ENCODE peak calls at places on chromosomes 1 and 21, in nine cellular contexts. B is GM12891, R is transverse colon, E is breast epithelium, U is esophagus muscularis mucosa, M is GM12892, L is HCT116, S is HL-60, W is upper lobe of left lung. X is an unnamed sample.
A peak's percentile ranks its signal among the peaks of the same experiment; 100 is the strongest.

GRCh38 chr1:9234223-9235122 is at the start of gene H6PD:
- DNase-seq in B (peak; percentile 95), R (peak; percentile 90), E (peak; percentile 83), U (no peak), M (peak; percentile 96), L (peak; percentile 66), S (peak; percentile 74), W (peak; percentile 97), X (peak; percentile 76)

GRCh38 chr1:117286562-117286961 is 75.8 kb upstream of the VTCN1 start:
- DNase-seq in B (no peak), R (no peak), E (no peak), U (no peak), M (no peak), L (no peak), S (no peak), W (no peak), X (no peak)

GRCh38 chr1:201883786-201884185 is 4.9 kb upstream of the SHISA4 start:
- DNase-seq in B (no peak), R (no peak), E (no peak), U (no peak), M (no peak), L (peak; percentile 41), S (peak; percentile 77), W (no peak), X (peak; percentile 42)

GRCh38 chr1:39685071-39685470 is 6.2 kb downstream of the HPCAL4 start:
- DNase-seq in B (no peak), R (no peak), E (no peak), U (no peak), M (no peak), L (no peak), S (no peak), W (no peak), X (no peak)

GRCh38 chr1:108955111-108955510 is 8.2 kb downstream of the CLCC1 start:
- DNase-seq in B (no peak), R (no peak), E (no peak), U (no peak), M (no peak), L (no peak), S (no peak), W (no peak), X (no peak)

GRCh38 chr1:234541281-234541975 is 62.4 kb upstream of the TARBP1 start:
- DNase-seq in B (no peak), R (no peak), E (no peak), U (no peak), M (no peak), L (no peak), S (no peak), W (no peak), X (no peak)

GRCh38 chr21:31878831-31879230 is 6.0 kb downstream of the HUNK start:
- DNase-seq in B (no peak), R (no peak), E (no peak), U (no peak), M (no peak), L (no peak), S (no peak), W (no peak), X (no peak)

GRCh38 chr1:221137668-221138067 is 258.4 kb downstream of the HLX start:
- DNase-seq in B (no peak), R (no peak), E (no peak), U (no peak), M (no peak), L (no peak), S (no peak), W (no peak), X (no peak)

GRCh38 chr1:107599220-107599619 is 365.8 kb downstream of the VAV3 start:
- DNase-seq in B (no peak), R (no peak), E (no peak), U (no peak), M (no peak), L (no peak), S (no peak), W (no peak), X (peak; percentile 18)

GRCh38 chr1:175072131-175072941 is 4.7 kb downstream of the TNN start:
- DNase-seq in B (peak; percentile 27), R (peak; percentile 12), E (no peak), U (peak; percentile 92), M (no peak), L (no peak), S (peak; percentile 78), W (no peak), X (no peak)

GRCh38 chr1:40479156-40479555 is 2.1 kb downstream of the ZFP69 start:
- DNase-seq in B (no peak), R (no peak), E (no peak), U (no peak), M (no peak), L (no peak), S (no peak), W (no peak), X (no peak)

GRCh38 chr21:33761104-33762036 is 119.1 kb downstream of the ITSN1 start:
- DNase-seq in B (no peak), R (no peak), E (no peak), U (no peak), M (no peak), L (peak; percentile 66), S (peak; percentile 51), W (no peak), X (peak; percentile 73)

GRCh38 chr1:166975361-166976129 is at the start of gene ILDR2:
- DNase-seq in B (peak; percentile 61), R (peak; percentile 50), E (no peak), U (peak; percentile 92), M (peak; percentile 53), L (peak; percentile 8), S (peak; percentile 71), W (peak; percentile 91), X (no peak)

GRCh38 chr1:21260405-21261129 is 29.7 kb downstream of the ECE1 start:
- DNase-seq in B (no peak), R (no peak), E (no peak), U (no peak), M (no peak), L (no peak), S (no peak), W (no peak), X (no peak)

GRCh38 chr1:59500970-59501742 is 204.3 kb downstream of the FGGY start:
- DNase-seq in B (no peak), R (no peak), E (no peak), U (peak; percentile 66), M (no peak), L (no peak), S (peak; percentile 64), W (no peak), X (no peak)

GRCh38 chr1:1168451-1169411 is 4.9 kb upstream of the TTLL10 start:
- DNase-seq in B (no peak), R (peak; percentile 13), E (no peak), U (no peak), M (no peak), L (no peak), S (no peak), W (peak; percentile 77), X (peak; percentile 64)

GRCh38 chr1:94257451-94257850 is 20.1 kb upstream of the ARHGAP29 start:
- DNase-seq in B (no peak), R (no peak), E (no peak), U (no peak), M (no peak), L (no peak), S (no peak), W (no peak), X (no peak)

GRCh38 chr1:94259635-94260289 is 22.4 kb upstream of the ARHGAP29 start:
- DNase-seq in B (no peak), R (no peak), E (no peak), U (no peak), M (no peak), L (no peak), S (no peak), W (no peak), X (no peak)

GRCh38 chr1:94255476-94255875 is 18.1 kb upstream of the ARHGAP29 start:
- DNase-seq in B (no peak), R (no peak), E (no peak), U (no peak), M (no peak), L (no peak), S (no peak), W (no peak), X (no peak)

GRCh38 chr1:94260635-94261387 is 23.4 kb upstream of the ARHGAP29 start:
- DNase-seq in B (no peak), R (no peak), E (no peak), U (no peak), M (no peak), L (no peak), S (no peak), W (no peak), X (no peak)

DNA sequence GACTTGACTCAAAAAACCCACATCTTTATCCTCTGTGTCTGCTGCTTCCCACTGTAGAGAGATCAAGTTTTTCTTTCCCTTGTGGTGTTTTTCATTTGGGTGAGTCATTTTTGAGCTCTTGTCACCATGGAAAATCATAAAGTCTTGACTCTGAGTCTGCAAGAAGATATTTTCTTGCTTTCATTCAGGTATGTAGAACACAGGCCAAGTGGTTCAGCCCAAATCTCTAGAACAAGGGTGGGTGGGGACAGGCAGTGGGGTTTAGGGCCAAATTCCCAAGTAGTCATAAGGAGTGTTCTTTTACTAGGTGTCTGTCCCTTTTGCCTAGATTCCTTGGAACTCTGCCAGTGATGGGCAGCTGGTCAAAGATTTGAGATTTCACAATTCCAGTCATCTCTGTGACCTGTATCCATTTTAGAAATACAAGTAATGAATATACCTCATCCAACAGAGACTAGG is 21.5 kb upstream of the ARHGAP29 start:
- DNase-seq in B (no peak), R (peak; percentile 26), E (peak; percentile 66), U (no peak), M (no peak), L (peak; percentile 71), S (no peak), W (no peak), X (peak; percentile 52)
- TF ChIP-seq POLR2AphosphoS5 in B (no peak), R (no peak), E (peak; percentile 8), U (no peak), M (no peak), L (no peak), S (no peak), W (no peak), X (no peak)

GRCh38 chr1:173476664-173477285 is 360 bp upstream of the PRDX6 start:
- DNase-seq in B (peak; percentile 80), R (peak; percentile 94), E (peak; percentile 86), U (peak; percentile 96), M (peak; percentile 74), L (peak; percentile 85), S (peak; percentile 88), W (peak; percentile 97), X (peak; percentile 93)
- TF ChIP-seq POLR2AphosphoS5 in B (no peak), R (peak; percentile 75), E (peak; percentile 12), U (peak; percentile 83), M (peak; percentile 91), L (peak; percentile 76), S (peak; percentile 82), W (peak; percentile 44), X (peak; percentile 65)

DNA sequence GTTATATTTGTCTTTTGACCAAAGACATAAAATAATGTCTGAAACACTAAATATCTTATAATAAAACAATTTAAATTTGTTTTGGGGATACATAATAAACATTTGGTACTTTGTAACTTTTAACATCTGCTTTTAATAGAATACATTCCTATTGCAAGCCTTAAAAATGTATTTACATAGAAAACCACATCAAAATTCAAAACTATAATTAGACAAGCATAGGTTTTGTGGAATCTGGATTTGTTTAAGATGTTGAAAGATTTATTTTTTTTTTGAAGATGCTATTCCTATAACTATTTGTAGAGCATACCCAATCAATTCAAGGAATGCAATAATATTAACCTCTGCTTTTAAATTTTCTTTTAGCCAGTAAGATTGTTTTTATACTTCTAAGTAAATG is 125.7 kb downstream of the FMN2 start:
- DNase-seq in B (no peak), R (no peak), E (no peak), U (no peak), M (no peak), L (no peak), S (no peak), W (no peak), X (no peak)
- TF ChIP-seq POLR2AphosphoS5 in B (no peak), R (no peak), E (no peak), U (no peak), M (no peak), L (no peak), S (no peak), W (no peak), X (no peak)

GRCh38 chr1:193706763-193707162 is 520.4 kb upstream of the B3GALT2 start:
- DNase-seq in B (no peak), R (no peak), E (no peak), U (no peak), M (no peak), L (no peak), S (no peak), W (no peak), X (no peak)
- TF ChIP-seq POLR2AphosphoS5 in B (no peak), R (no peak), E (no peak), U (no peak), M (no peak), L (no peak), S (no peak), W (no peak), X (no peak)

X was measured in HepG2.